ENCODE peak calls at places on chromosome 1, in six cellular contexts. K, S, D, U, I and E are unnamed samples.

GRCh38 chr1:4595341-4596225 is 58.8 kb upstream of the AJAP1 start:
- DNase-seq in K (peak; percentile 26), S (no peak), D (no peak), U (no peak), I (no peak), E (no peak)

GRCh38 chr1:47460040-47460439 is 22.2 kb downstream of the FOXD2 start:
- DNase-seq in K (no peak), S (no peak), D (peak; percentile 21), U (no peak), I (no peak), E (no peak)

GRCh38 chr1:153963850-153964331 is 554 bp upstream of the SLC39A1 start:
- DNase-seq in K (peak; percentile 73), S (peak; percentile 67), D (no peak), U (peak; percentile 22), I (no peak), E (peak; percentile 45)

GRCh38 chr1:13583964-13584791 is 546 bp downstream of the PDPN start:
- DNase-seq in K (peak; percentile 53), S (peak; percentile 68), D (peak; percentile 34), U (peak; percentile 25), I (no peak), E (no peak)

GRCh38 chr1:153192697-153193096 is 10.5 kb upstream of the LELP1 start:
- DNase-seq in K (no peak), S (peak; percentile 46), D (no peak), U (no peak), I (peak; percentile 32), E (no peak)

GRCh38 chr1:116971965-116972675 is 29.4 kb upstream of the CD101 start:
- DNase-seq in K (no peak), S (no peak), D (no peak), U (no peak), I (no peak), E (no peak)

GRCh38 chr1:20307026-20307425 is 16.4 kb downstream of the VWA5B1 start:
- DNase-seq in K (no peak), S (no peak), D (no peak), U (no peak), I (no peak), E (no peak)

GRCh38 chr1:111730706-111731105 is 8.5 kb downstream of the INKA2 start:
- DNase-seq in K (no peak), S (no peak), D (no peak), U (no peak), I (no peak), E (no peak)

GRCh38 chr1:55443175-55443933 is 228.2 kb upstream of the USP24 start:
- DNase-seq in K (no peak), S (no peak), D (peak; percentile 96), U (no peak), I (no peak), E (peak; percentile 99)

GRCh38 chr1:30138891-30139290 is 584.5 kb downstream of the MATN1 start:
- DNase-seq in K (no peak), S (no peak), D (no peak), U (no peak), I (no peak), E (no peak)

GRCh38 chr1:55289614-55290013 is 74.5 kb upstream of the USP24 start:
- DNase-seq in K (no peak), S (no peak), D (no peak), U (no peak), I (no peak), E (no peak)

GRCh38 chr1:22780696-22781095 is 70.1 kb downstream of the EPHB2 start:
- DNase-seq in K (no peak), S (peak; percentile 66), D (peak; percentile 36), U (peak; percentile 65), I (no peak), E (peak; percentile 8)

GRCh38 chr1:107076846-107077245 is 20.4 kb downstream of the PRMT6 start:
- DNase-seq in K (no peak), S (no peak), D (peak; percentile 17), U (no peak), I (no peak), E (peak; percentile 3)

GRCh38 chr1:234468580-234468979 is 10.4 kb downstream of the TARBP1 start:
- DNase-seq in K (no peak), S (no peak), D (no peak), U (no peak), I (no peak), E (no peak)

GRCh38 chr1:184973308-184974085 is 811 bp downstream of the NIBAN1 start:
- DNase-seq in K (no peak), S (no peak), D (peak; percentile 76), U (peak; percentile 18), I (peak; percentile 82), E (peak; percentile 23)

GRCh38 chr1:176919386-176920378 is 244.8 kb downstream of the ASTN1 start:
- DNase-seq in K (no peak), S (no peak), D (no peak), U (no peak), I (no peak), E (no peak)

GRCh38 chr1:89734437-89734836 is 86.4 kb upstream of the LRRC8D start:
- DNase-seq in K (no peak), S (no peak), D (no peak), U (no peak), I (no peak), E (no peak)

GRCh38 chr1:17772580-17773215 is 17.6 kb downstream of the ACTL8 start:
- DNase-seq in K (no peak), S (no peak), D (no peak), U (no peak), I (no peak), E (no peak)

GRCh38 chr1:214801191-214801590 is 198.2 kb downstream of the CENPF start:
- DNase-seq in K (no peak), S (no peak), D (no peak), U (no peak), I (no peak), E (no peak)

GRCh38 chr1:248047008-248047407 is 372 bp downstream of the OR2L3 start:
- DNase-seq in K (no peak), S (no peak), D (no peak), U (no peak), I (no peak), E (no peak)

GRCh38 chr1:220786337-220787068 is at the start of gene MTARC1:
- DNase-seq in K (peak; percentile 83), S (peak; percentile 82), D (peak; percentile 14), U (peak; percentile 70), I (peak; percentile 29), E (no peak)

GRCh38 chr1:21670059-21670881 is 1.1 kb upstream of the RAP1GAP start:
- DNase-seq in K (no peak), S (no peak), D (peak; percentile 28), U (no peak), I (peak; percentile 24), E (no peak)

GRCh38 chr1:82838066-82838465 is 1037.3 kb downstream of the ADGRL2 start:
- DNase-seq in K (no peak), S (no peak), D (peak; percentile 2), U (no peak), I (no peak), E (no peak)

GRCh38 chr1:81298321-81298720 is 502.4 kb upstream of the ADGRL2 start:
- DNase-seq in K (no peak), S (no peak), D (peak; percentile 3), U (no peak), I (no peak), E (no peak)

GRCh38 chr1:68811806-68812205 is 314.9 kb upstream of the DEPDC1 start:
- DNase-seq in K (no peak), S (no peak), D (no peak), U (no peak), I (no peak), E (no peak)

GRCh38 chr1:46175243-46175642 is 356 bp downstream of the TSPAN1 start:
- DNase-seq in K (no peak), S (no peak), D (no peak), U (no peak), I (no peak), E (no peak)

GRCh38 chr1:55195523-55196233 is 19.5 kb downstream of the USP24 start:
- DNase-seq in K (no peak), S (no peak), D (peak; percentile 70), U (no peak), I (no peak), E (no peak)

GRCh38 chr1:221381858-221382623 is 359.8 kb downstream of the DUSP10 start:
- DNase-seq in K (no peak), S (no peak), D (no peak), U (no peak), I (no peak), E (no peak)

GRCh38 chr1:237795558-237795957 is 95.2 kb downstream of the ZP4 start:
- DNase-seq in K (no peak), S (no peak), D (no peak), U (no peak), I (no peak), E (no peak)

GRCh38 chr1:152029144-152029936 is 7.5 kb downstream of the S100A11 start:
- DNase-seq in K (no peak), S (no peak), D (peak; percentile 86), U (no peak), I (no peak), E (peak; percentile 57)

GRCh38 chr1:68121536-68121935 is 71.1 kb upstream of the DIRAS3 start:
- DNase-seq in K (no peak), S (no peak), D (peak; percentile 61), U (no peak), I (no peak), E (peak; percentile 17)

GRCh38 chr1:183461350-183461749 is 10.9 kb upstream of the SMG7 start:
- DNase-seq in K (no peak), S (no peak), D (peak; percentile 17), U (no peak), I (no peak), E (no peak)

GRCh38 chr1:28129150-28129549 is 40.7 kb upstream of the EYA3 start:
- DNase-seq in K (no peak), S (no peak), D (peak; percentile 52), U (no peak), I (no peak), E (no peak)

GRCh38 chr1:33578557-33579448 is 106.4 kb downstream of the ZSCAN20 start:
- DNase-seq in K (no peak), S (no peak), D (no peak), U (no peak), I (no peak), E (no peak)

GRCh38 chr1:8540266-8540926 is 222.5 kb downstream of the SLC45A1 start:
- DNase-seq in K (no peak), S (no peak), D (peak; percentile 83), U (no peak), I (no peak), E (no peak)